ENCODE peak calls at places on chromosomes 5 and 9, in five cellular contexts. A is tibial nerve, W is H1, L is GM10248, K is A549. U is an unnamed sample.

GRCh38 chr5:15645376-15645775 is 145.4 kb downstream of the FBXL7 start:
- DNase-seq in A (no peak), W (no peak), L (no peak), K (no peak), U (no peak)

GRCh38 chr5:149177911-149178565 is 36.7 kb downstream of the ABLIM3 start:
- DNase-seq in A (no peak), W (no peak), L (no peak), K (no peak), U (no peak)

GRCh38 chr9:137084526-137084925 is 2.3 kb upstream of the MAN1B1 start:
- DNase-seq in A (no peak), W (no peak), L (no peak), K (no peak), U (no peak)

GRCh38 chr9:22739712-22740111 is 293.1 kb downstream of the DMRTA1 start:
- DNase-seq in A (no peak), W (no peak), L (no peak), K (no peak), U (no peak)

GRCh38 chr5:62732677-62733121 is 154.1 kb downstream of the LRRC70 start:
- DNase-seq in A (no peak), W (no peak), L (no peak), K (no peak), U (no peak)

GRCh38 chr5:88786217-88786560 is 96.8 kb downstream of the MEF2C start:
- DNase-seq in A (no peak), W (no peak), L (no peak), K (no peak), U (no peak)

GRCh38 chr9:114098660-114099522 is at the start of gene KIF12:
- DNase-seq in A (no peak), W (no peak), L (no peak), K (peak), U (no peak)

GRCh38 chr5:38848637-38849036 is 2.8 kb downstream of the OSMR start:
- DNase-seq in A (no peak), W (no peak), L (no peak), K (no peak), U (no peak)

GRCh38 chr5:115875447-115875846 is 33.7 kb downstream of the AP3S1 start:
- DNase-seq in A (no peak), W (no peak), L (no peak), K (no peak), U (no peak)

GRCh38 chr9:73137914-73138313 is 13.8 kb upstream of the ANXA1 start:
- DNase-seq in A (no peak), W (no peak), L (no peak), K (no peak), U (no peak)

GRCh38 chr9:73141282-73141681 is 10.4 kb upstream of the ANXA1 start:
- DNase-seq in A (no peak), W (no peak), L (no peak), K (no peak), U (no peak)

GRCh38 chr9:73135394-73135793 is 16.3 kb upstream of the ANXA1 start:
- DNase-seq in A (no peak), W (no peak), L (no peak), K (no peak), U (no peak)

GRCh38 chr9:73133921-73134407 is 17.7 kb upstream of the ANXA1 start:
- DNase-seq in A (no peak), W (no peak), L (no peak), K (no peak), U (no peak)

GRCh38 chr9:73137286-73137899 is 14.3 kb upstream of the ANXA1 start:
- DNase-seq in A (no peak), W (no peak), L (no peak), K (no peak), U (no peak)
- TF ChIP-seq CTCF in A (no peak), W (no peak), L (no peak), K (peak), U (no peak)

GRCh38 chr5:122030251-122030650 is 47.8 kb downstream of the LOX start:
- DNase-seq in A (no peak), W (no peak), L (no peak), K (no peak), U (no peak)
- TF ChIP-seq CTCF in A (no peak), W (peak), L (no peak), K (no peak), U (no peak)

GRCh38 chr9:133389562-133389961 is 13.4 kb downstream of the STKLD1 start:
- DNase-seq in A (no peak), W (no peak), L (no peak), K (no peak), U (no peak)

GRCh38 chr9:133390713-133391112 is 14.5 kb downstream of the STKLD1 start:
- DNase-seq in A (no peak), W (no peak), L (no peak), K (no peak), U (no peak)

GRCh38 chr9:133396952-133397351 is 20.8 kb downstream of the STKLD1 start:
- DNase-seq in A (no peak), W (no peak), L (no peak), K (peak), U (no peak)

GRCh38 chr9:133394687-133395271 is 18.6 kb downstream of the STKLD1 start:
- DNase-seq in A (no peak), W (no peak), L (no peak), K (no peak), U (no peak)

GRCh38 chr9:133393399-133393798 is 17.2 kb downstream of the STKLD1 start:
- DNase-seq in A (no peak), W (no peak), L (no peak), K (no peak), U (no peak)
- TF ChIP-seq CTCF in A (no peak), W (no peak), L (no peak), K (no peak), U (no peak)

GRCh38 chr9:70262948-70263347 is 4.2 kb downstream of the SMC5 start:
- DNase-seq in A (no peak), W (no peak), L (no peak), K (no peak), U (no peak)
- TF ChIP-seq CTCF in A (no peak), W (no peak), L (no peak), K (no peak), U (no peak)

GRCh38 chr5:56979968-56980367 is 28.0 kb upstream of the MIER3 start:
- DNase-seq in A (no peak), W (no peak), L (no peak), K (no peak), U (no peak)
- TF ChIP-seq CTCF in A (no peak), W (no peak), L (no peak), K (no peak), U (no peak)

GRCh38 chr5:144036476-144036875 is 134.0 kb downstream of the YIPF5 start:
- DNase-seq in A (no peak), W (no peak), L (no peak), K (no peak), U (no peak)
- TF ChIP-seq CTCF in A (no peak), W (no peak), L (no peak), K (no peak), U (no peak)

DNA sequence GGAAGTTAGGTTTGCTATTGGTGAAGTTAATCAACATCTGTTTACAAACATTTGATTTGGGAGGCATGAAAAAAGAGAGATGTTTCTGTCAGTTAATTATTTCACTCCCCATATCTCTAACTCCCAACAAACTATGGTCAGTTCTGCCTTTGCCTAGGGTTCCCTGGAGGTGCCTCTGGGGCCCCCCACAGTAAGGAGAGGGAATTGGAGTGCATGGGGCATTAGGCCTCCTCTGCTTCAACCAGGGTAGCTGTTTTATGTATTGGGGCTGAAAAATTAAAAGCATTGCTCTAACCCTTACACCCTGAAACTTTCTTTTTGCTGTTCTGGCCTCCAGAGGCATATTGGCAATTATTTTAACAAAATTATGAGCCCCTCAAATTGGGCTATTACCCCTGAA is 32.3 kb downstream of the RUSC2 start:
- DNase-seq in A (no peak), W (no peak), L (no peak), K (no peak), U (no peak)
- TF ChIP-seq CTCF in A (no peak), W (peak), L (no peak), K (no peak), U (no peak)

DNA sequence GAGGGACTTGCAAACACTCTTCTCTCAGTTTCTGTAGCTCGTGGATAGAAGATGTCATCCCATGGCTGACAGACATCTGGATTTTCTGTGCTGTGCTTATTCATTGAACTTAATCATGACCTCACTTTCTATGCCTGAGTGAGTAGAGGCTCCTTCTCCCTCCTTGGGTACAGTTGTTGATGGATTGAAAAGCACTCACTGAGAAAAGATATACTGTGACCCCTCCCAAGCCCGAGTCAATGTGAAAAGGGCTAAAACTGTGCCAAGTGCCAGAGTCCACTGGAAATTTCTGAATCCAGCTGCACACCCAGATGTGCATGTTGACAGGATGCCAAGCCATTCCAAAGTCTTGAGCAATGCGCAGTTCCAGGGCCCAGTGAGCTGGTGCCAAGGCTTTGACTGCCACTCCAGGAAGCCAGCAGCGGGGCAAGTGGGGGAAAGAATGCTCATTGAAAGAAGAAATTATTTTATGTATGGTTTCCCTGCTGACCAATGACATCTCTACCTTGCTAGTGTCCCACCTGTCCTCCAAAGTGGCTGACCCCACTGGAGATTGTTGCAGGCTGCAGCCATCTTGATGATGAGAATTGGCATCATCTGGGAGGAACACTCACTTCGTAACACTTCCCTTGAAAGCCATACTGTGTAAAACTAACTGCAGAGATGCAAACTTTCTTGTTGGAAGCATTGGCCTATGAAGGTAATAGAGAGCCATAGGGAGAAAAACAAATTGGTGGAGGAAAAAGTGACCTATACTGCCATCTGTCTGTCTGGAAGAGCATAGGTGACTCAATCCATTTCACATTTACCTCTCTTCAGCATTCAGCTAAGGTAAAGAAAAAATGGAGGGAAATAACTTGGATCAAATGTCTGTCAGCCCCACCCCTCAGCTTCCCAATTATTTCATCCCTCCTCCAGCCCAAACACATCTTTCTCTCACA is 473.2 kb downstream of the NTRK2 start:
- DNase-seq in A (peak), W (no peak), L (peak), K (peak), U (no peak)
- TF ChIP-seq CTCF in A (peak), W (peak), L (peak), K (peak), U (no peak)